ENCODE peak calls at places on chromosomes 4 and X, in four cellular contexts. H, Q, J and Y are unnamed samples.
A peak's percentile ranks its signal among the peaks of the same experiment; 100 is the strongest.

GRCh38 chr4:2786152-2786671 is 6.7 kb upstream of the SH3BP2 start:
- DNase-seq in H (peak; percentile 56), Q (no peak), J (peak; percentile 74), Y (peak; percentile 70)

GRCh38 chrX:47171996-47172395 is 21.6 kb upstream of the UBA1 start:
- DNase-seq in H (no peak), Q (no peak), J (no peak), Y (no peak)

GRCh38 chr4:159197260-159197884 is 94.5 kb downstream of the RAPGEF2 start:
- DNase-seq in H (no peak), Q (no peak), J (no peak), Y (no peak)

GRCh38 chrX:76076124-76076523 is 96.7 kb upstream of the PBDC1 start:
- DNase-seq in H (no peak), Q (no peak), J (no peak), Y (no peak)

GRCh38 chr4:40840255-40840984 is 90.7 kb downstream of the NSUN7 start:
- DNase-seq in H (no peak), Q (no peak), J (peak; percentile 54), Y (peak; percentile 48)

GRCh38 chrX:17459596-17459995 is 84.6 kb downstream of the NHS start:
- DNase-seq in H (no peak), Q (peak; percentile 45), J (no peak), Y (no peak)

GRCh38 chr4:108828620-108829019 is 65.8 kb upstream of the ETNPPL start:
- DNase-seq in H (no peak), Q (no peak), J (no peak), Y (no peak)

GRCh38 chr4:84965558-84966381 is 720 bp downstream of the WDFY3 start:
- DNase-seq in H (peak; percentile 67), Q (peak; percentile 46), J (peak; percentile 32), Y (peak; percentile 34)

GRCh38 chrX:39313149-39313548 is 511.9 kb downstream of the MID1IP1 start:
- DNase-seq in H (no peak), Q (no peak), J (no peak), Y (no peak)

GRCh38 chr4:4680243-4680642 is 138.4 kb upstream of the STX18 start:
- DNase-seq in H (no peak), Q (no peak), J (no peak), Y (no peak)

GRCh38 chr4:47054130-47054529 is 22.8 kb downstream of the GABRB1 start:
- DNase-seq in H (no peak), Q (no peak), J (no peak), Y (no peak)

GRCh38 chrX:9466711-9467110 is 1.9 kb downstream of the TBL1X start:
- DNase-seq in H (no peak), Q (no peak), J (no peak), Y (no peak)

GRCh38 chr4:71050809-71051208 is 57.4 kb downstream of the DCK start:
- DNase-seq in H (no peak), Q (no peak), J (no peak), Y (no peak)

GRCh38 chrX:32877592-32877991 is 333.8 kb downstream of the DMD start:
- DNase-seq in H (no peak), Q (peak; percentile 7), J (no peak), Y (no peak)

GRCh38 chr4:40454816-40455215 is 119.7 kb downstream of the CHRNA9 start:
- DNase-seq in H (no peak), Q (no peak), J (no peak), Y (no peak)

GRCh38 chrX:130516123-130516522 is 114.3 kb downstream of the RBMX2 start:
- DNase-seq in H (no peak), Q (no peak), J (no peak), Y (no peak)

GRCh38 chrX:69109706-69110635 is 55.3 kb downstream of the PJA1 start:
- DNase-seq in H (no peak), Q (peak; percentile 29), J (no peak), Y (no peak)

DNA sequence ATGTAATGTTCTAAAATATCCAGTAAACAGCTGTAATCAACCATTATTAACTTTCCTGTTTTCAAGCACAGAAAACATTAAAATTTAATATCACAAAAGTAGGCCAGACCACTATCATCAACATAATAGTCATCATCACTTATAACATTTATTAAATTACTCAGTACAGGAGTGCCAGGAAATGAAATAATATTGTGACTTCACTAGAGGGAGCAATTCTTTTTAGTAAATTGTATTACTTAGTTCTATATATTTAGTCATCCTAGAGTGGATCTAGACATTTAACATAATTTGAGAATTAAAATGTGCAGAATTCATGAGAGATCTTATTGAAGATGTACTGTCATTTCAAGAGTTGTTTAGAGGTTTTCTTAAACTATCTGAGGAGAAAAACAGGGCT is 33.6 kb downstream of the PITX2 start:
- DNase-seq in H (no peak), Q (no peak), J (no peak), Y (no peak)
- TF ChIP-seq CTCF in H (no peak), Q (no peak), J (no peak), Y (no peak)

DNA sequence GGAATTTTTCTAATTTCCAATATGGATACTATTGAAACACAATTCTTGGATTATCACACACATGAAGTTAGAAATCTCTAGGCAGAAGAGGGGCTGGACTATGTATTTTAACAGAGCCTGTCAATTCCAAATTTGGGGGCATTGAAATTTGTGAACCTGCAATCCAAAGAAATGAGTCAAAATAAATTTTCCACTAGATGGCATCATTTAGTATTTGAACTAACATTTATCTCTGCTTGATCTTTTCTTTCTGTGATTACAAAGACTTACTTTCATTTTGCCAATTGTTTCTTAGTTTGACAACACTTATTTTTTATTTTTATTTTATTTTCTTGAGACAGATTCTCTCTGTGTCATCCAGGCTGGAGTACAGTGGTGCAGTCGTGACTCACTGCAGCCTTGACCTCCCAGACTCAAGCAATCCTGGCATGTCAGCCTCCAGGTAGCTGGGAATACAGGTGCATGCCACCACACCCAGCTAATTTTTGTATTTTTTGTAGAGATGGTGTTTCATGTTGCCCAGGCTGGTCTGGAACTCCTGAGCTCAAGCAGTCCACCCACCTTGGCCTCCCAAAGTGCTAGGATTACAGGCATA is 2.7 kb upstream of the PYURF start:
- DNase-seq in H (no peak), Q (no peak), J (peak; percentile 33), Y (peak; percentile 42)
- TF ChIP-seq CTCF in H (no peak), Q (peak; percentile 8), J (peak; percentile 11), Y (no peak)

GRCh38 chr4:183287677-183288076 is 32.4 kb downstream of the CLDN22 start:
- DNase-seq in H (no peak), Q (no peak), J (no peak), Y (no peak)

GRCh38 chr4:183287309-183287659 is 32.8 kb downstream of the CLDN22 start:
- DNase-seq in H (no peak), Q (no peak), J (no peak), Y (no peak)

GRCh38 chr4:183289688-183290087 is 30.4 kb downstream of the CLDN22 start:
- DNase-seq in H (no peak), Q (no peak), J (no peak), Y (no peak)

GRCh38 chr4:183291070-183291469 is 29.0 kb downstream of the CLDN22 start:
- DNase-seq in H (no peak), Q (no peak), J (no peak), Y (no peak)

DNA sequence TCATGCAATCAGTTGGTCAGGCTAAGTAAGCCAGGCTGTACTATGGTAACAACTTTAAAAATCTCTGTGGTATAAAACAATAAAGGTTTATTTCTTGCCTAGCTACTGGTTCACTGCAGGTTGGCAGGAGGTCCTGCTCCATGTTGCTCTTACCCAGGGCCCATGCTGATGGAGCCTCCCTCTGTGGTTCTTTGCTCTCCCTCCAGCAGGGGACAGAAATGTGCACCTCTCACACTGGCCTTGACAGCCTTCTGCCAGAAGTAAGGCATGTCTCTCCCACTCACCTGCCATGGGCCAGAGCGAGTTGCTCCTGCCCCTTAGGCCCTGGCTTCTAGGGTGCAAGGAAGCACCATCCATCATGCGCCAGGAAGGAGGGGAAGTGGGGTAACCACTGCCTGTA is 31.1 kb downstream of the CLDN22 start:
- DNase-seq in H (no peak), Q (no peak), J (no peak), Y (no peak)
- TF ChIP-seq CTCF in H (no peak), Q (no peak), J (no peak), Y (no peak)

GRCh38 chrX:96126182-96126581 is 558.5 kb upstream of the DIAPH2 start:
- DNase-seq in H (no peak), Q (no peak), J (no peak), Y (no peak)
- TF ChIP-seq CTCF in H (no peak), Q (no peak), J (no peak), Y (no peak)

GRCh38 chrX:107730298-107730655 is 45.3 kb downstream of the TSC22D3 start:
- DNase-seq in H (no peak), Q (no peak), J (no peak), Y (no peak)
- TF ChIP-seq CTCF in H (no peak), Q (no peak), J (no peak), Y (no peak)